ENCODE peak calls at places on chromosome 9, in seven cellular contexts. Y is COLO829; P is C1 segment of cervical spinal cord; Z is HEK293T; D is CD8-positive, alpha-beta T cell; B is progenitor cell of endocrine pancreas; M is glomerular endothelial cell. H is an unnamed sample.

GRCh38 chr9:81620009-81620405 is 69.3 kb downstream of the TLE1 start:
- DNase-seq in Z (no peak), D (no peak), B (no peak), Y (no peak), P (no peak), M (no peak), H (no peak)

GRCh38 chr9:107693620-107694326 is 204.2 kb upstream of the KLF4 start:
- DNase-seq in Y (no peak), P (no peak), M (no peak), Z (no peak), D (no peak), B (no peak), H (no peak)

GRCh38 chr9:73038613-73039012 is 85.8 kb upstream of the ALDH1A1 start:
- DNase-seq in D (no peak), Y (no peak), Z (no peak), M (no peak), P (peak; percentile 53), B (no peak), H (peak; percentile 39)

GRCh38 chr9:131193051-131193450 is 67.7 kb downstream of the NUP214 start:
- DNase-seq in Y (no peak), P (no peak), Z (no peak), B (no peak), D (no peak), M (no peak), H (no peak)

GRCh38 chr9:38154501-38155421 is 85.7 kb upstream of the SHB start:
- DNase-seq in P (no peak), D (no peak), B (no peak), M (no peak), Z (no peak), Y (no peak), H (no peak)

GRCh38 chr9:127880143-127880542 is 2.7 kb upstream of the AK1 start:
- DNase-seq in B (no peak), Z (no peak), D (no peak), P (no peak), M (no peak), Y (no peak), H (no peak)

GRCh38 chr9:115207003-115207837 is 89.3 kb upstream of the TNC start:
- DNase-seq in D (no peak), P (no peak), Z (no peak), M (no peak), Y (peak; percentile 21), B (no peak), H (no peak)

GRCh38 chr9:115198018-115198417 is 80.1 kb upstream of the TNC start:
- DNase-seq in M (no peak), Z (no peak), D (no peak), Y (no peak), B (no peak), P (peak; percentile 9), H (no peak)

GRCh38 chr9:114761515-114761914 is 44.3 kb downstream of the TNFSF15 start:
- DNase-seq in Z (no peak), D (no peak), M (no peak), Y (no peak), B (no peak), P (no peak), H (no peak)

GRCh38 chr9:124660341-124660801 is 110.7 kb downstream of the NR6A1 start:
- DNase-seq in Z (peak; percentile 12), B (peak; percentile 9), D (no peak), P (peak; percentile 56), M (peak; percentile 71), Y (peak; percentile 80), H (peak; percentile 42)

GRCh38 chr9:124472770-124473169 is 22.5 kb downstream of the ADGRD2 start:
- DNase-seq in B (no peak), M (no peak), D (no peak), P (no peak), Y (no peak), Z (no peak), H (no peak)

GRCh38 chr9:78973906-78974305 is 597.9 kb upstream of the TLE4 start:
- DNase-seq in B (no peak), D (no peak), M (no peak), P (no peak), Z (no peak), Y (peak; percentile 28), H (no peak)

GRCh38 chr9:78674874-78675273 is 377.9 kb downstream of the PSAT1 start:
- DNase-seq in M (no peak), P (no peak), D (no peak), B (no peak), Z (no peak), Y (no peak), H (no peak)

GRCh38 chr9:78292716-78293497 is 4.0 kb upstream of the PSAT1 start:
- DNase-seq in Y (no peak), P (no peak), Z (no peak), B (no peak), M (no peak), D (no peak), H (no peak)

GRCh38 chr9:105864248-105864898 is 170.0 kb downstream of the TMEM38B start:
- DNase-seq in D (no peak), P (no peak), M (no peak), B (no peak), Y (no peak), Z (no peak), H (no peak)

GRCh38 chr9:92147030-92147853 is 32.0 kb upstream of the SPTLC1 start:
- DNase-seq in M (no peak), B (no peak), Z (peak; percentile 29), P (no peak), D (no peak), Y (peak; percentile 46), H (peak; percentile 23)

GRCh38 chr9:1294641-1295040 is 244.5 kb downstream of the DMRT2 start:
- DNase-seq in M (no peak), Z (no peak), P (no peak), D (no peak), B (no peak), Y (no peak), H (no peak)

H was measured in thyroid gland.